ENCODE peak calls at places on chromosomes 6 and 20, in seven cellular contexts. D is glutamatergic neuron, H is retinal pigment epithelial cell, N is epithelial cell of esophagus, Z is A673, T is dorsolateral prefrontal cortex, A is mammary epithelial cell. Y is an unnamed sample.
A peak's percentile ranks its signal among the peaks of the same experiment; 100 is the strongest.

GRCh38 chr6:53718597-53719460 is 53.3 kb upstream of the KLHL31 start:
- DNase-seq in A (peak; percentile 59), T (no peak), D (no peak), Z (peak; percentile 73), N (peak; percentile 78), H (no peak), Y (peak; percentile 75)

GRCh38 chr20:50189681-50190250 is 864 bp upstream of the CEBPB start:
- DNase-seq in H (no peak), A (no peak), N (no peak), D (no peak), Z (no peak), T (no peak), Y (peak; percentile 90)

GRCh38 chr20:1465470-1466210 is 1.0 kb downstream of the NSFL1C start:
- DNase-seq in A (peak; percentile 65), D (no peak), T (no peak), H (peak; percentile 84), Z (no peak), N (peak; percentile 75), Y (no peak)

GRCh38 chr6:25699649-25700048 is 47.6 kb downstream of the SCGN start:
- DNase-seq in N (no peak), D (no peak), A (no peak), Z (no peak), T (no peak), H (no peak), Y (no peak)

GRCh38 chr20:49821850-49822249 is 9.2 kb downstream of the SLC9A8 start:
- DNase-seq in D (no peak), A (peak; percentile 37), H (no peak), Z (no peak), T (no peak), N (no peak), Y (no peak)

GRCh38 chr20:40010483-40010882 is 678.6 kb downstream of the MAFB start:
- DNase-seq in T (no peak), A (no peak), D (no peak), N (no peak), H (no peak), Z (no peak), Y (no peak)

GRCh38 chr6:91045152-91045551 is 458.3 kb upstream of the MAP3K7 start:
- DNase-seq in T (no peak), Z (peak; percentile 26), D (no peak), H (peak; percentile 65), N (no peak), A (no peak), Y (no peak)

GRCh38 chr20:20849126-20849525 is 136.7 kb upstream of the RALGAPA2 start:
- DNase-seq in H (no peak), D (no peak), A (no peak), N (no peak), Z (no peak), T (peak; percentile 89), Y (no peak)

GRCh38 chr20:38290829-38291581 is 13.0 kb upstream of the BPI start:
- DNase-seq in H (no peak), A (no peak), D (no peak), T (no peak), N (peak; percentile 31), Z (peak; percentile 22), Y (no peak)

GRCh38 chr6:88698661-88699060 is 264.8 kb downstream of the RNGTT start:
- DNase-seq in Z (no peak), N (no peak), T (no peak), A (no peak), H (no peak), D (no peak), Y (no peak)

GRCh38 chr6:121305957-121306607 is 28.2 kb downstream of the TBC1D32 start:
- DNase-seq in H (peak; percentile 12), Z (peak; percentile 53), A (peak; percentile 30), N (peak; percentile 63), T (no peak), D (no peak), Y (no peak)

GRCh38 chr6:104754788-104755409 is 104.8 kb downstream of the HACE1 start:
- DNase-seq in N (no peak), A (no peak), D (no peak), Z (no peak), T (no peak), H (no peak), Y (no peak)

GRCh38 chr20:16689906-16690305 is 39.9 kb upstream of the SNRPB2 start:
- DNase-seq in D (no peak), H (no peak), A (no peak), Z (no peak), T (no peak), N (no peak), Y (no peak)

GRCh38 chr6:114862809-114863208 is 520.0 kb upstream of the HS3ST5 start:
- DNase-seq in T (no peak), A (peak; percentile 0), H (peak; percentile 70), D (no peak), N (peak; percentile 10), Z (no peak), Y (no peak)

GRCh38 chr6:167826230-167827061 is at the start of gene AFDN:
- DNase-seq in H (no peak), D (peak; percentile 78), T (peak; percentile 52), A (peak; percentile 55), N (peak; percentile 73), Z (peak; percentile 80), Y (peak; percentile 59)
- TF ChIP-seq CTCF in H (peak; percentile 35), D (peak; percentile 60), T (peak; percentile 53), A (peak; percentile 55), N (peak; percentile 27), Z (peak; percentile 43), Y (peak; percentile 32)

GRCh38 chr20:47524385-47524784 is 22.7 kb downstream of the NCOA3 start:
- DNase-seq in H (no peak), Z (no peak), A (no peak), D (no peak), N (no peak), T (no peak), Y (no peak)

GRCh38 chr20:47527004-47527800 is 25.5 kb downstream of the NCOA3 start:
- DNase-seq in H (no peak), A (no peak), N (no peak), T (no peak), Z (no peak), D (no peak), Y (no peak)

GRCh38 chr20:47515843-47516242 is 14.2 kb downstream of the NCOA3 start:
- DNase-seq in H (no peak), N (no peak), T (no peak), A (no peak), Z (no peak), D (no peak), Y (no peak)

DNA sequence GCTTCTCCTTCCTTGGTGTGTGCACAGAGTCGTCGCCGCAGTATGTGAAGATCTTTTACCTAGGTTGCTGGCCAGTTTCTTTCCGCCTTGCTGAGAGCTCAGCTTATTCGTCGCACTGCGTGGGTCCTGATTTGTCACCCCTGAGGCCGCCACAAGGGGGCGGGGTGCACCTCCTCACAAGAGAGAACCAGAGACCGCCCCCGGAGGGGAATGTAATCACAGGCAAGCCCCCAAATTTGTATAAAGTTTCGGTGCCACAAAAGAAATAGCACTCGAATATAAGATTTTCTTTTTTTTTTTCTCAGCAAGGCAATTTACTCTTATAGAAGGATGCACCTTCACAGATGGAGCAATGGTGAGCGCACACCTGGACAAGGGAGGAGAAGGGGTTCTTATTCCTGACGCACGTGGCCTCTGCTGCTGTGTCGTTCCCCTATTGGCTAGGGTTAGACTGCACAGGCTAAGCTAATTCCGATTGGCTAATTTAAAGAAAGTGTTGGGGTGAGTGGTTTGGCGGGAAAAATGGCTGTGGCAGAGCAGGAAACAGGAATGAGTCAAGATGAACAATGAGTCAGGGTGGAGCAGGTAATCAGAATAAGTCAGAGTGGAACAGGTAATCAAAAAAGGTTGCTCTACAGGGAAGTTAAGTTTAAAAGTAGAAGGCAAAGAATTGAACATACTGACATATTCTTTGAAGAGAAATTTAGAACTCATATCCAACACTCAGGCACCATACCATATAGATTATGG is 19.5 kb downstream of the NCOA3 start:
- DNase-seq in T (no peak), N (peak; percentile 75), Z (no peak), D (no peak), H (no peak), A (peak; percentile 43), Y (no peak)
- TF ChIP-seq CTCF in T (peak; percentile 40), N (peak; percentile 5), Z (peak; percentile 30), D (no peak), H (peak; percentile 4), A (no peak), Y (no peak)

GRCh38 chr20:53161473-53161872 is 189.3 kb downstream of the TSHZ2 start:
- DNase-seq in H (no peak), T (no peak), D (no peak), Z (no peak), A (peak; percentile 71), N (peak; percentile 76), Y (no peak)

GRCh38 chr20:53163486-53163885 is 191.3 kb downstream of the TSHZ2 start:
- DNase-seq in T (no peak), A (peak; percentile 76), Z (no peak), D (no peak), N (peak; percentile 47), H (no peak), Y (no peak)

GRCh38 chr20:53161073-53161472 is 188.9 kb downstream of the TSHZ2 start:
- DNase-seq in H (no peak), T (no peak), D (no peak), A (no peak), Z (no peak), N (no peak), Y (no peak)

GRCh38 chr20:53164072-53164471 is 191.9 kb downstream of the TSHZ2 start:
- DNase-seq in N (no peak), Z (no peak), D (no peak), H (no peak), T (no peak), A (no peak), Y (no peak)

DNA sequence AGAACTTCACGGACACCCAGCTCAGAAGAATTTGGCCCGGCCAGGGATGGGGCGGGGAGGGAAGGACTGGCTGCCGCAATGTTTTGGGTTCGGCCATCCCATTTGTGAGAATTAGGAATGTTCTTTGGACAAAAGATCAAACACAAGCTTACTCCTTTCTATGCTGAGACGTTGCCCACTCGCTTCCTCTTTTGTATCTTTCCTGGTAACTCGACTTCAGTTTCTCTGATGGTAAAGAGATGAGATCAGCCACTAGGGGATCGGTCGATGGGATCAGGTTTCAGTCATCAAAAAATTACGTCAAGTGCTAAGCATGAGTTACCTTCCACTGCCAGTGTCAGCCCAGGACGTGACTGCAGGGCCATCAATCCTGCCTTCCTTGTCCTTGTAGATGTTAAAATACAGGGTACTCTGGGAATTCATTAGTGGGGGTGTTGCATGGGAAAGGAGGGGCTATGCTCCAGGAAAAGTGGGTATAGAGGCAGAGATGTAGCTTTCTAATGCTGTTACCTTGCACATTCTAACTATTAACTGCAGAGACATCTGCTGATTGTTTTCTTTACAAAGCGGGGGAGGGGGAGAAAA is 190.2 kb downstream of the TSHZ2 start:
- DNase-seq in T (no peak), H (no peak), D (peak; percentile 53), N (peak; percentile 83), Z (peak; percentile 81), A (peak; percentile 75), Y (peak; percentile 45)
- TF ChIP-seq CTCF in T (no peak), H (peak; percentile 32), D (peak; percentile 39), N (peak; percentile 52), Z (peak; percentile 49), A (peak; percentile 46), Y (no peak)

GRCh38 chr6:128725271-128726233 is 157.4 kb upstream of the LAMA2 start:
- DNase-seq in A (no peak), Z (peak; percentile 60), T (no peak), N (peak; percentile 51), H (peak; percentile 15), D (no peak), Y (no peak)
- TF ChIP-seq CTCF in A (peak; percentile 69), Z (peak; percentile 81), T (peak; percentile 77), N (peak; percentile 69), H (peak; percentile 71), D (peak; percentile 83), Y (no peak)

Y was measured in Peyer's patch.